ENCODE peak calls at places on chromosomes 6 and 20, in seven cellular contexts. Y is IMR-90, K is body of pancreas, T is Peyer's patch, A is A549, X is tibial nerve, F is ovary. D is an unnamed sample.

GRCh38 chr20:63092660-63093215 is 86.0 kb upstream of the BHLHE23 start:
- DNase-seq in Y (no peak), K (peak; percentile 2), T (peak; percentile 17), A (no peak), X (no peak), F (peak; percentile 4), D (no peak)

GRCh38 chr6:69179681-69180080 is 544.6 kb downstream of the ADGRB3 start:
- DNase-seq in Y (no peak), K (no peak), T (no peak), A (peak; percentile 2), X (no peak), F (no peak), D (no peak)

GRCh38 chr6:135922170-135922569 is 70.7 kb downstream of the PDE7B start:
- DNase-seq in Y (peak; percentile 98), K (no peak), T (no peak), A (peak; percentile 68), X (no peak), F (no peak), D (no peak)

GRCh38 chr20:49594143-49594928 is 26.4 kb upstream of the PTGIS start:
- DNase-seq in Y (peak; percentile 87), K (no peak), T (peak; percentile 65), A (no peak), X (no peak), F (no peak), D (no peak)

GRCh38 chr20:35510946-35511735 is 18.3 kb downstream of the C20orf173 start:
- DNase-seq in Y (no peak), K (no peak), T (no peak), A (no peak), X (no peak), F (no peak), D (no peak)

GRCh38 chr20:50558483-50558925 is 48.3 kb downstream of the PTPN1 start:
- DNase-seq in Y (peak; percentile 87), K (no peak), T (no peak), A (peak; percentile 71), X (no peak), F (no peak), D (no peak)

GRCh38 chr6:44010411-44011349 is 116.6 kb downstream of the MRPL14 start:
- DNase-seq in Y (peak; percentile 100), K (no peak), T (peak; percentile 33), A (no peak), X (no peak), F (no peak), D (no peak)

GRCh38 chr6:24943774-24944173 is 8.0 kb upstream of the RIPOR2 start:
- DNase-seq in Y (no peak), K (no peak), T (no peak), A (no peak), X (no peak), F (no peak), D (no peak)

GRCh38 chr6:107862383-107862782 is 38.3 kb upstream of the SCML4 start:
- DNase-seq in Y (no peak), K (no peak), T (no peak), A (no peak), X (no peak), F (no peak), D (no peak)

GRCh38 chr6:159062564-159062945 is 17.8 kb upstream of the TAGAP start:
- DNase-seq in Y (no peak), K (no peak), T (peak; percentile 80), A (no peak), X (no peak), F (no peak), D (no peak)

GRCh38 chr6:36075656-36076055 is 48.0 kb downstream of the MAPK14 start:
- DNase-seq in Y (no peak), K (no peak), T (peak; percentile 77), A (peak; percentile 13), X (no peak), F (no peak), D (no peak)

GRCh38 chr6:147285087-147285855 is 81.1 kb downstream of the STXBP5 start:
- DNase-seq in Y (peak; percentile 65), K (no peak), T (no peak), A (peak; percentile 41), X (no peak), F (no peak), D (no peak)

GRCh38 chr20:3041818-3042504 is 1.5 kb upstream of the GNRH2 start:
- DNase-seq in Y (peak; percentile 4), K (peak; percentile 33), T (no peak), A (no peak), X (no peak), F (peak; percentile 40), D (no peak)

GRCh38 chr6:38959138-38959537 is 89.4 kb upstream of the GLP1R start:
- DNase-seq in Y (no peak), K (no peak), T (no peak), A (no peak), X (no peak), F (no peak), D (no peak)

GRCh38 chr6:1724124-1724523 is 114.4 kb downstream of the FOXC1 start:
- DNase-seq in Y (no peak), K (no peak), T (no peak), A (no peak), X (no peak), F (no peak), D (no peak)

GRCh38 chr6:46053034-46053933 is 37.6 kb upstream of the CLIC5 start:
- DNase-seq in Y (no peak), K (no peak), T (peak; percentile 79), A (no peak), X (no peak), F (no peak), D (no peak)

GRCh38 chr6:5995705-5996686 is 10.7 kb downstream of the NRN1 start:
- DNase-seq in Y (peak; percentile 19), K (peak; percentile 30), T (peak; percentile 66), A (peak; percentile 40), X (peak; percentile 74), F (peak; percentile 38), D (no peak)

GRCh38 chr6:74409447-74409846 is 713.4 kb downstream of the CD109 start:
- DNase-seq in Y (peak; percentile 87), K (no peak), T (no peak), A (peak; percentile 55), X (no peak), F (no peak), D (no peak)

DNA sequence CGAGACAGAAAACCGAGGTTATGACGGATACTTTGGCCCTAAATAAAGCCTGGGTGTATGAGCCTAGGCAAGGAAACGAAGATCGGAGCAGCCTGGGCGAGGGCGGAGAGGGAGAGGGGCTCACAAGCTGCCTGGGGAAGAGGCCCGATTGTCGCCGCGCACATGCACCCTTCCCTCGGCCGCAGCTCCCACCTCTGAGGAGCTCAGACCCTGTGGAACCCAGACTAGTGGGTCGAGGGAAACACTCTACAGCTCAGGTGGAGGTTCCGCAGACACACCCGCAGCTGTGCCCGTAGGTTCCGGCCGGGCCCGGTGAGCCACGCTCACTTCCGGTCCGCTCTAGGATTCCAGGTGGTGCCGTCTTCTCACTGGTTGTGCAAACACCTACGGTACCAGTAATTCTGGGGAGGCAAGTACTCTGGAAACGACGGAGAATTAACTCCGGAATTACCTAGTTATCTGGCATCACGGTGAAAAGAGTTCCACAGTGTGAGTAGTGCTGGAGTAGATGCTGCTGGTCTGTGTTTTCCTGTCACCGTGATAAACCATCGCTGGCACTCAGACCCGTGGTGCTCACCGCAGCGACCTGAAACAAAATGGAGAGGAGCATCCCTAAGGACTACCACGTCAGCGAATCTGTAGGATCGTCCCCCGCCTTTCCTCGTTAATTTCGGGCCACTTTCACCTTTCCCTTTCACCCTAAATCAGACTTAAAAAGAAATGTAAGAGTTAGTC is 61.5 kb downstream of the GPX5 start:
- DNase-seq in Y (no peak), K (peak; percentile 85), T (peak; percentile 82), A (peak; percentile 89), X (no peak), F (peak; percentile 68), D (no peak)
- TF ChIP-seq POLR2A in Y (no peak), K (peak; percentile 64), T (no peak), A (peak; percentile 73), X (no peak), F (no peak), D (no peak)

GRCh38 chr6:97778290-97779038 is 495.4 kb upstream of the MMS22L start:
- DNase-seq in Y (no peak), K (no peak), T (no peak), A (no peak), X (no peak), F (no peak), D (no peak)
- H3K4me3 ChIP-seq in Y (no peak overlapping the region), K (no peak overlapping the region), T (no peak overlapping the region), A (no peak overlapping the region), X (no peak overlapping the region), F (no peak overlapping the region), D (no peak overlapping the region)

DNA sequence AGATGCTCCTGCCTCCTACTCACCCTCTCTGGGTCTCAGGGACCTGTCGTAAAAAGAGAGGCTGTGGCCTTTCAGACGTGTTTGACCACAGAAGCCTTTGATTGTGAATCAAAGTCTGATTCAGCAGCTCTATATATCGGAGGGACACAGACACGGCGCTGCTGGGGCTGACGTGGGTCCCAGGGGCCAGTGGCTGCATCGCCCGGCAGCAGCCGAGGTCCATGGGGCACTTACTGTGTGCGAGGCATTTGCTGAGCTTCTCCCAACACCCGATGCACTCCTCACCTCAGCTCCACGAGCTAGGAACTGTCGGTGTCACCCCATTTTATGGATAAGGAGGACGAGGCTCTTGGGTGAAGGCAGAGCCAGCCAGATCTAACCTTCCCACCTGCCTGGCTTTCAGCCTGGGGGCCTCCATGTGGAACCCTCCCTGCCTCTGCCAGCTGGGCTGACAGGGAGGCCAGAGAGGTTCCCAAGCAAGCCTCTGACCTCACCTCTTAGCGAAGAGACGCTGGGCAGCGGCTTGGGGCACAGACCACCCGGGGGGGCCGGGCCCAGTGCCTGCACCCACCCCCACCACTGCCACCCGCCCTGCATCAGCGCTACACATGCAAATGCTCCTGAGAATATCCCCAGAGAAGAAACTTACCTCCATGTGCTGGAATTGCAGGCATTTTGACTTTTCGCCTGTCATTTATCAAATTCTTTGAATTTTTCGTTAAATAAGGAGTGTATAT is 19.9 kb downstream of the PMEPA1 start:
- DNase-seq in Y (no peak), K (no peak), T (no peak), A (no peak), X (no peak), F (no peak), D (no peak)
- H3K4me1 ChIP-seq in Y (no peaks in the 10 kb centered on the region), K (peaks cover 86% of the 10 kb centered on the region), T (no peaks in the 10 kb centered on the region), A (peaks cover 100% of the 10 kb centered on the region), X (peaks cover 29% of the 10 kb centered on the region), F (peaks cover 29% of the 10 kb centered on the region), D (peaks cover 51% of the 10 kb centered on the region)

GRCh38 chr6:52361945-52362442 is at the start of gene PAQR8:
- DNase-seq in Y (peak; percentile 51), K (peak; percentile 55), T (peak; percentile 90), A (peak; percentile 24), X (peak; percentile 38), F (peak; percentile 83), D (peak; percentile 8)
- TF ChIP-seq POLR2A in Y (no peak), K (peak; percentile 54), T (peak; percentile 62), A (peak; percentile 66), X (peak; percentile 71), F (peak; percentile 80), D (no peak)

GRCh38 chr6:18390476-18390875 is 3.3 kb downstream of the RNF144B start:
- DNase-seq in Y (no peak), K (no peak), T (no peak), A (no peak), X (no peak), F (no peak), D (no peak)
- H3K4me3 ChIP-seq in Y (no peak overlapping the region), K (no peak overlapping the region), T (no peak overlapping the region), A (no peak overlapping the region), X (no peak overlapping the region), F (no peak overlapping the region), D (peak overlapping the region; percentile 63)